ENCODE peak calls at places on chromosome 10, in four cellular contexts. J is HFF-Myc; M is CD8-positive, alpha-beta T cell; R is ovary. C is an unnamed sample.

GRCh38 chr10:107733328-107733727 is 568.8 kb upstream of the SORCS1 start:
- DNase-seq in M (no peak), J (no peak), R (no peak), C (no peak)

GRCh38 chr10:79347894-79348639 is 798 bp downstream of the PPIF start:
- DNase-seq in R (peak), M (peak), J (no peak), C (no peak)

GRCh38 chr10:124249812-124250432 is 156.5 kb upstream of the CHST15 start:
- DNase-seq in M (no peak), R (no peak), J (no peak), C (no peak)

GRCh38 chr10:13120786-13121499 is 21.0 kb downstream of the OPTN start:
- DNase-seq in M (no peak), R (no peak), J (no peak), C (no peak)

GRCh38 chr10:7168414-7168813 is 242.4 kb downstream of the SFMBT2 start:
- DNase-seq in M (no peak), J (no peak), R (no peak), C (no peak)

GRCh38 chr10:6746782-6747181 is 166.7 kb upstream of the PRKCQ start:
- DNase-seq in J (no peak), M (no peak), R (no peak), C (no peak)

GRCh38 chr10:117413928-117414618 is 38.8 kb upstream of the PDZD8 start:
- DNase-seq in R (no peak), J (no peak), M (no peak), C (no peak)

GRCh38 chr10:32142646-32143045 is 86.4 kb upstream of the KIF5B start:
- DNase-seq in R (no peak), M (no peak), J (no peak), C (no peak)

GRCh38 chr10:91312031-91312733 is 91.7 kb downstream of the PCGF5 start:
- DNase-seq in M (no peak), R (no peak), J (peak), C (no peak)

GRCh38 chr10:48473704-48474103 is 131.2 kb downstream of the ARHGAP22 start:
- DNase-seq in R (no peak), J (no peak), M (no peak), C (no peak)

GRCh38 chr10:113441220-113441619 is 111.6 kb upstream of the HABP2 start:
- DNase-seq in J (no peak), M (no peak), R (peak), C (no peak)
- TF ChIP-seq CTCF in J (peak), M (no peak), R (no peak), C (no peak)

GRCh38 chr10:61663466-61663865 is 737 bp downstream of the CABCOCO1 start:
- DNase-seq in M (no peak), R (no peak), J (no peak), C (no peak)

GRCh38 chr10:61664985-61665384 is 2.3 kb downstream of the CABCOCO1 start:
- DNase-seq in R (no peak), J (no peak), M (no peak), C (no peak)

GRCh38 chr10:61662794-61663259 is at the start of gene CABCOCO1:
- DNase-seq in R (peak), M (no peak), J (no peak), C (peak)
- TF ChIP-seq CTCF in R (no peak), M (no peak), J (no peak), C (no peak)

GRCh38 chr10:34956756-34957155 is 133.4 kb downstream of the CUL2 start:
- DNase-seq in R (no peak), M (no peak), J (no peak), C (no peak)

GRCh38 chr10:34959786-34960185 is 130.4 kb downstream of the CUL2 start:
- DNase-seq in R (no peak), J (no peak), M (no peak), C (no peak)

GRCh38 chr10:34957531-34957930 is 132.6 kb downstream of the CUL2 start:
- DNase-seq in R (no peak), M (no peak), J (no peak), C (no peak)

GRCh38 chr10:34960983-34961382 is 129.2 kb downstream of the CUL2 start:
- DNase-seq in M (no peak), R (no peak), J (no peak), C (no peak)

GRCh38 chr10:34959321-34959720 is 130.8 kb downstream of the CUL2 start:
- DNase-seq in R (no peak), M (no peak), J (no peak), C (no peak)
- TF ChIP-seq CTCF in R (no peak), M (no peak), J (peak), C (no peak)

DNA sequence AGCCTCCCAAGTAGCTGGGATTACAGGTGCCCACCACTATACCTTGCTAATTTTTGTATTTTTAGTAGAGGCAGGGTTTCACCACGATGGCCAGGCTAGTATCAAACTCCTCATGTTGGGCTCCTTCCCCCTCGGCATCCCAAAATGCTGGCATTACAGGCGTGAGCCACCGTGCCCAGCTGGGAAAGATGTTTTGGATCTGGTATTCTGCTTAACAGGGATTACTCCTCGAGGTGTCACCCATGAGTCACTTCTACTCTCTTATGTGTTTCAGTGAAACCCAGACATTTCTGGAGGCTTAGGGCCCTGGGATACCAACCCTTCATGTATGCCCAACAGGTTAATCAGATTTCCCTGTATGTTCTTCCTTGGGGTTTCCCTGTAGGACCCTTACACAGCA is 11.8 kb upstream of the OPN4 start:
- DNase-seq in M (no peak), J (no peak), R (no peak), C (no peak)
- TF ChIP-seq CTCF in M (no peak), J (no peak), R (no peak), C (no peak)

DNA sequence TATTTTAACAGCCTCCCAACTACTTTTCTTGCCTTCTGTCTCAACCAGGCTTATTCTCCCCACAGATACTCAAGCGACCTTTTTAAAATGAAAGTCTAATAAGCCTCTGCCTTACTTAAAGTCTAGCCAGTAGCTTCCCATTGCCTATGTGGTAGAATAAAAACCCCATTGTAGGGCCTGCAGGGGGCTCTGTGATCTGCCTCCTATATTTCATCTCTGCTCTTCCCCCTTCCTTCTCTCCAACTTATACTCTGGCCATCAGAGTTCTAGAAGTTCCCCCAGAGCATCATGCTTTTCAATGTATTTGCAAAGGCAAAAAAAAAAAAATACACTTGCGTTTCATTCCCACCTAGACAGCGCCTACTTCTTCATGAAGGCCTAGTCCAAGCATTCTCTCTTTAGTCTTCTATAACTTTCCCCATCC is 167.7 kb upstream of the ADO start:
- DNase-seq in M (peak), J (no peak), R (no peak), C (no peak)
- TF ChIP-seq CTCF in M (peak), J (peak), R (no peak), C (no peak)

GRCh38 chr10:86046845-86047460 is 319.6 kb downstream of the GRID1 start:
- DNase-seq in J (no peak), M (no peak), R (no peak), C (no peak)
- TF ChIP-seq CTCF in J (no peak), M (no peak), R (no peak), C (no peak)

DNA sequence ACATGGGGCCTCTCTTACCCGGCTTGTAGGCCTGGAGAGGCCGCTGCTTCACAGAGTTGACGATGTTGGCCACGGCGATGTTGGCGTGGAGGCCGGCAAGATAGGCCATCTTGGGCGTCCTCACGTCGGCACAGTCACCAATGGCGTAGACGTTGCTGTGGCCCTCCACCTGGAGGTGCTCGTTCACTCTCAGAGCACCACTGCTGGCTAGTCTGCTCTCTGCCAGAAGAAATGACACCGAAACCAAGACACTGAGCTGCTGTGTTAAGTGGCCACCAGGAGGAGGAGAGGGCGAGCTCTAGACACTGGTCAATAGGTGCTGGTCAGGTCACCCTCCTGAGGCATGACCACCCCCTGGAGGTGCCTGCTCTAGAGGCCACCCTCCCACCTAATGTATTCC is 17.7 kb downstream of the AIFM2 start:
- DNase-seq in J (no peak), M (no peak), R (no peak), C (no peak)
- TF ChIP-seq CTCF in J (no peak), M (no peak), R (no peak), C (no peak)

C was measured in progenitor cell of endocrine pancreas.